ENCODE peak calls at places on chromosome 5, in seven cellular contexts. U is CD4-positive, CD25-positive, alpha-beta regulatory T cell; L is H9; P is OCI-LY7; V is uterus; X is Caco-2; W is astrocyte. T is an unnamed sample. For H3K9me3, the result is how much of the 10 kb centered on the place peaks cover.

GRCh38 chr5:89729623-89730390 is 679.7 kb downstream of the CETN3 start:
- DNase-seq in V (no peak), X (peak), U (no peak), P (no peak), L (no peak), W (peak), T (no peak)

GRCh38 chr5:73823508-73823925 is 197.5 kb downstream of the ARHGEF28 start:
- DNase-seq in W (peak), P (no peak), L (no peak), V (no peak), X (peak), U (no peak), T (no peak)

GRCh38 chr5:169289520-169289919 is 11.4 kb downstream of the SLIT3 start:
- DNase-seq in U (no peak), P (no peak), V (no peak), W (no peak), X (no peak), L (no peak), T (no peak)

GRCh38 chr5:42514759-42515158 is 91.5 kb downstream of the GHR start:
- DNase-seq in W (no peak), V (no peak), U (peak), P (peak), L (peak), X (peak), T (no peak)

GRCh38 chr5:59728356-59728755 is 165.2 kb downstream of the PDE4D start:
- DNase-seq in V (no peak), X (no peak), U (no peak), W (no peak), L (no peak), P (no peak), T (no peak)

GRCh38 chr5:98913911-98914310 is 14.9 kb downstream of the CHD1 start:
- DNase-seq in P (no peak), X (no peak), U (no peak), W (no peak), L (no peak), V (no peak), T (no peak)

GRCh38 chr5:116766470-116766947 is 191.9 kb upstream of the SEMA6A start:
- DNase-seq in L (no peak), V (peak), P (no peak), X (no peak), U (no peak), W (peak), T (peak)

GRCh38 chr5:181190711-181191525 is 14.1 kb downstream of the TRIM7 start:
- DNase-seq in V (peak), P (peak), W (no peak), U (peak), X (peak), L (no peak), T (peak)

GRCh38 chr5:63843190-63843589 is 119.1 kb downstream of the HTR1A start:
- DNase-seq in W (no peak), X (no peak), U (no peak), P (no peak), L (no peak), V (no peak), T (no peak)

GRCh38 chr5:83513491-83513890 is 41.9 kb downstream of the VCAN start:
- DNase-seq in P (no peak), U (no peak), X (no peak), W (peak), V (no peak), L (no peak), T (no peak)

GRCh38 chr5:16573401-16573800 is 43.4 kb downstream of the RETREG1 start:
- DNase-seq in U (no peak), V (no peak), W (no peak), P (no peak), L (no peak), X (no peak), T (no peak)

GRCh38 chr5:9599391-9599790 is 30.8 kb downstream of the TAS2R1 start:
- DNase-seq in L (no peak), P (no peak), V (no peak), U (no peak), X (no peak), W (no peak), T (no peak)
- H3K9me3 ChIP-seq in L (under half), P (under half), V (under half), U (under half), X (under half), W (under half), T (under half)

GRCh38 chr5:87185838-87186237 is 81.8 kb upstream of the RASA1 start:
- DNase-seq in X (no peak), L (no peak), W (no peak), V (no peak), P (no peak), U (no peak), T (no peak)
- H3K9me3 ChIP-seq in X (under half), L (under half), W (under half), V (under half), P (under half), U (under half), T (under half)

GRCh38 chr5:147400076-147400809 is 109.6 kb downstream of the DPYSL3 start:
- DNase-seq in L (no peak), W (no peak), V (no peak), P (no peak), U (no peak), X (peak), T (no peak)
- H3K9me3 ChIP-seq in L (under half), W (under half), V (under half), P (under half), U (under half), X (under half), T (under half)

DNA sequence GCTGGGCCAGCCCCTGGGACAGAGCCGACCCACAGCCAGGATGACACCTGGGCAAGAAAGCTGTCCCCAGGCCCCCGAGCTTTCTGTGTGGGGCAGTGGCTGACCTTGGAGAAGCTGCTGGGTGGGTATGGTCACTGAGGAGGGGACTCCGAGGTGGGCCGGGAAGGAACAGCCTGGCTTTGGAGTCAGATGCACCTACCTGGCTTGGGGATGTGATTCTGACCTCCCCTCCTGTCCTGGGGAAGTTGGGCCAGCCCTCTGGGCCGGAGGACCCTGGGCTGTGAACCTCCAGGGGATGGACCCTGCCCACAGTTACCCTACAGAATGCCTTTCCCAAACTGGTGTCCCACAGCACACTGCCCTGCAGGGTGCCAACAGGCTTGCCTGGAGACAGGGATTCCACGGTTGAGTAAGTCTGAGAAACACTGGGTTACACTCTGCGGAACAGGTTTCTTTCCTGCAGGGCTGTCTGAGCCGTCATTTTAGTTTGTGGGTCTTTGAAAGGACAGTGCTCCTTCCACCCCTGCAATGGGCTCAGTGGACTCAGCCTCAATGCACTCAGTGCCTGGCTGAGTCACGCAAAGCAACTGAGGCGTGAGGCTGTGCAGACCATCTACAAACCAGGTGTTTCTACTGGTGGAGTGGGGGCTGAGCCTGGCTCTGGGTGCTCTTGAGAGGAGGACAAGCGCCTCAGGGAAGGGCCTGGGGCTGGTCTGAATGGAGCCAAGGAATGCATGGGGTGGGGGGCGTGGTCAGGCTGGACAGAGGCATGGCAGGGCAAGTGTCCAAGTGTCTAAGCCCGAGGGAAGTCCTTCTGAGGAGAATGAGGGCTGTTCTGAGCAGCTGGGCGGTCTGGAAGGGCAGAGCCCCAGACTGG is 41.3 kb upstream of the PHYKPL start:
- DNase-seq in V (no peak), W (no peak), L (no peak), P (no peak), U (no peak), X (no peak), T (peak)
- H3K9me3 ChIP-seq in V (under half), W (under half), L (under half), P (under half), U (under half), X (under half), T (under half)

GRCh38 chr5:141366016-141366896 is 2.3 kb downstream of the PCDHGA5 start:
- DNase-seq in P (no peak), V (no peak), W (no peak), X (no peak), U (no peak), L (no peak), T (no peak)
- H3K9me3 ChIP-seq in P (under half), V (half or more), W (half or more), X (under half), U (under half), L (under half), T (under half)

DNA sequence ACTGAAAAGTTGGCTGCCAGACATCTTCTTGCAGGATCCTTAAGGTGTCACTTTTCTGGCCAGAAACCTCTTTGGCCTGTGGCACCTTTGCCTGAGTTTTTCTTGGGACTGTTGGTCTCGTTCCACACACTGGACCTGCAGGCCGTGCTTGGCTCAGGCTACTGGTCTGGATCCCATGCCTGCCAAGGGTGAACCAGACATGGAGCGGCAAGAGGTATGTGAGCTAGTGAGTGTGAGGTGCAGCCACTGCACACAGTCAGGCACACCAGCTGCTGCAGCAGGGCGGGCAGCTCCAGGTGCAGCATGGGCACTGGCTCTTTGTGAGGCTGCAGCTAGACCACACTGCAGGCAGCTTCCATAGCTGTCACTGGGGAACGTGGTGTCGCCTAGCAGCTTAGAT is 47.9 kb downstream of the NDUFAF2 start:
- DNase-seq in X (no peak), L (no peak), P (no peak), W (no peak), V (no peak), U (no peak), T (no peak)
- H3K9me3 ChIP-seq in X (under half), L (under half), P (under half), W (under half), V (under half), U (under half), T (under half)

DNA sequence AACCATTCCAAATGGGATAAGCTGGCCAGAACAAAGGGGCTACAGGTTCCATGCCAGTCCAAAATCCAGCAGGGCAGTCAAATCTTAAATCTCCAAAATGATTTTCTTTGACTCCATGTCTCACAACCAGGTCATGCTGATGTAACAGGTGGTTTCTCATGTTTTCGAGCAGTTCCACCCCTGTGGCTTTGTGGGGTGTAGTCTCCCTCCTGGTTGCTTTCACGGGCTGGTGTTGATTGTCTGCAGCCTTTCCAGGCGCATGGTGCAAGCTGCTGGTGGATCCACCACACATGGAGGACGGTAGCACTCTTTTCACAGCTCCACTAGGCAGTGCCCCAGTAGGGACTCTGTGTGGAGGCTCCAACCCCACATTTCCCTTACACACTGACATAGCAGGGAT is 425.5 kb upstream of the FTMT start:
- DNase-seq in W (no peak), X (no peak), V (no peak), L (no peak), P (no peak), U (no peak), T (no peak)
- H3K9me3 ChIP-seq in W (under half), X (under half), V (under half), L (under half), P (under half), U (under half), T (under half)

DNA sequence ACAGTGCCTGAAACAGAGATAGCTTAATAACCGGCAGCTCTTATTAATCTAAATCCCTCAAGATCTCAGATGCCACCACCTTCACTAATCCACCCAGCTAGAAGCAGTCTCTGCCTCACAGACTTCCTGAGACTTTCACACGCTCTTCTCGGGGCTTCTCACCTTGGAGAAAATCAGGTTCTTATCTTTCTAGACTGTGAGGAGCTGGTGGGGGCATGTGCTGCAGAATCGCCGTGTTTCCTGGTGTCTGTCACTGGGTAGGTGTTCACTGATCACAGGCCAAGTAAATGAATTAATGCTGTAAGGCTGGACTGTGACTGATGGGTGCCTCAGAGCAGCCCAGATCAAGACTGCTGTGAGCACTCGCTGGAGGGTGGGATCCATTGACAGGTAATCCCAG is 101.7 kb downstream of the PSD2 start:
- DNase-seq in P (no peak), U (no peak), L (no peak), X (no peak), W (no peak), V (no peak), T (no peak)
- H3K9me3 ChIP-seq in P (under half), U (under half), L (under half), X (under half), W (under half), V (under half), T (under half)

DNA sequence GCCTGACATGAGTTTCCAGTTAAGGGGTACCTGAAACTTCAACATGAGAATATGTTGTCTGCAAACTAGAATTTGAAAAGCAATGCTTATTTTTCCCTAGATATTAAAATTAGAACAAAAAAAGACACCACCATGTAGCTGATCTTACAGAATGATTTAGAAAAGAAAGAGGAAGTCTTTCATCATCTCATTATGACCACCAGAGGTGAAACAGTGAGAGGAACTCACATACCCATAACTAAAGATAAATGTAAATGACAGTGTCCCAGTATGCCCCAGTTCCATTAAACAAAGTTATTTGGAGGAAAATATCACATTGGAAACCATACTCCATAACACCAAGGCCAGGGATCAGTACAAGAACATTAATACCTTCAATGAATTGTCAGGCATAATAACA is 6.9 kb downstream of the TAF7 start:
- DNase-seq in P (no peak), U (no peak), X (no peak), L (no peak), V (no peak), W (no peak), T (no peak)
- H3K9me3 ChIP-seq in P (under half), U (half or more), X (under half), L (under half), V (half or more), W (under half), T (under half)

T was measured in MG63.